ENCODE peak calls at places on chromosome 4, in six cellular contexts. One of them, this sample, is unnamed.

GRCh38 chr4:87069037-87069742 is 134.4 kb downstream of the AFF1 start:
- DNase-seq in M059J: no peak
- DNase-seq in activated T-cell treated with anti-CD3 and anti-CD28 coated beads, Interleukin-2, amount 50 U/mL, for 1 hour: no peak
- DNase-seq in activated CD4-positive, CD25-positive, alpha-beta regulatory T cell: no peak
- DNase-seq in hepatocyte: no peak
- DNase-seq in anterior cingulate cortex: no peak
- DNase-seq in this sample: no peak

GRCh38 chr4:8874896-8875680 is 3.4 kb upstream of the HMX1 start:
- DNase-seq in activated CD4-positive, CD25-positive, alpha-beta regulatory T cell: no peak
- DNase-seq in hepatocyte: no peak
- DNase-seq in anterior cingulate cortex: no peak
- DNase-seq in M059J: no peak
- DNase-seq in activated T-cell treated with anti-CD3 and anti-CD28 coated beads, Interleukin-2, amount 50 U/mL, for 1 hour: no peak
- DNase-seq in this sample: no peak

GRCh38 chr4:110087116-110087708 is 111.2 kb downstream of the ELOVL6 start:
- DNase-seq in M059J: peak; percentile 84
- DNase-seq in anterior cingulate cortex: no peak
- DNase-seq in activated CD4-positive, CD25-positive, alpha-beta regulatory T cell: no peak
- DNase-seq in activated T-cell treated with anti-CD3 and anti-CD28 coated beads, Interleukin-2, amount 50 U/mL, for 1 hour: no peak
- DNase-seq in hepatocyte: peak; percentile 11
- DNase-seq in this sample: no peak

GRCh38 chr4:24979554-24979953 is 51.2 kb downstream of the LGI2 start:
- DNase-seq in M059J: peak; percentile 32
- DNase-seq in activated T-cell treated with anti-CD3 and anti-CD28 coated beads, Interleukin-2, amount 50 U/mL, for 1 hour: no peak
- DNase-seq in hepatocyte: no peak
- DNase-seq in activated CD4-positive, CD25-positive, alpha-beta regulatory T cell: no peak
- DNase-seq in anterior cingulate cortex: no peak
- DNase-seq in this sample: peak; percentile 59

GRCh38 chr4:127249066-127249766 is 383.5 kb upstream of the INTU start:
- DNase-seq in anterior cingulate cortex: no peak
- DNase-seq in activated CD4-positive, CD25-positive, alpha-beta regulatory T cell: no peak
- DNase-seq in hepatocyte: no peak
- DNase-seq in M059J: peak; percentile 34
- DNase-seq in activated T-cell treated with anti-CD3 and anti-CD28 coated beads, Interleukin-2, amount 50 U/mL, for 1 hour: no peak
- DNase-seq in this sample: no peak

GRCh38 chr4:113474017-113474416 is 287.5 kb downstream of the CAMK2D start:
- DNase-seq in anterior cingulate cortex: no peak
- DNase-seq in M059J: peak; percentile 74
- DNase-seq in activated T-cell treated with anti-CD3 and anti-CD28 coated beads, Interleukin-2, amount 50 U/mL, for 1 hour: no peak
- DNase-seq in activated CD4-positive, CD25-positive, alpha-beta regulatory T cell: no peak
- DNase-seq in hepatocyte: no peak
- DNase-seq in this sample: no peak

GRCh38 chr4:26861434-26862186 is 969 bp downstream of the STIM2 start:
- DNase-seq in activated CD4-positive, CD25-positive, alpha-beta regulatory T cell: peak; percentile 55
- DNase-seq in hepatocyte: peak; percentile 74
- DNase-seq in activated T-cell treated with anti-CD3 and anti-CD28 coated beads, Interleukin-2, amount 50 U/mL, for 1 hour: peak; percentile 73
- DNase-seq in anterior cingulate cortex: peak; percentile 68
- DNase-seq in M059J: peak; percentile 77
- DNase-seq in this sample: no peak

GRCh38 chr4:154329939-154330338 is 161.7 kb downstream of the DCHS2 start:
- DNase-seq in activated T-cell treated with anti-CD3 and anti-CD28 coated beads, Interleukin-2, amount 50 U/mL, for 1 hour: no peak
- DNase-seq in M059J: no peak
- DNase-seq in anterior cingulate cortex: no peak
- DNase-seq in activated CD4-positive, CD25-positive, alpha-beta regulatory T cell: no peak
- DNase-seq in hepatocyte: peak; percentile 40
- DNase-seq in this sample: no peak

GRCh38 chr4:121484633-121485032 is 103.8 kb upstream of the QRFPR start:
- DNase-seq in activated CD4-positive, CD25-positive, alpha-beta regulatory T cell: no peak
- DNase-seq in activated T-cell treated with anti-CD3 and anti-CD28 coated beads, Interleukin-2, amount 50 U/mL, for 1 hour: no peak
- DNase-seq in anterior cingulate cortex: no peak
- DNase-seq in M059J: peak; percentile 59
- DNase-seq in hepatocyte: peak; percentile 73
- DNase-seq in this sample: no peak

GRCh38 chr4:152316969-152317368 is 218.9 kb downstream of the FBXW7 start:
- DNase-seq in hepatocyte: no peak
- DNase-seq in activated CD4-positive, CD25-positive, alpha-beta regulatory T cell: no peak
- DNase-seq in anterior cingulate cortex: no peak
- DNase-seq in M059J: peak; percentile 69
- DNase-seq in activated T-cell treated with anti-CD3 and anti-CD28 coated beads, Interleukin-2, amount 50 U/mL, for 1 hour: no peak
- DNase-seq in this sample: no peak

GRCh38 chr4:83855044-83855443 is 319.1 kb downstream of the GPAT3 start:
- DNase-seq in hepatocyte: peak; percentile 11
- DNase-seq in M059J: peak; percentile 95
- DNase-seq in activated T-cell treated with anti-CD3 and anti-CD28 coated beads, Interleukin-2, amount 50 U/mL, for 1 hour: no peak
- DNase-seq in activated CD4-positive, CD25-positive, alpha-beta regulatory T cell: no peak
- DNase-seq in anterior cingulate cortex: no peak
- DNase-seq in this sample: no peak

GRCh38 chr4:156803056-156803455 is 168.5 kb downstream of the PDGFC start:
- DNase-seq in activated CD4-positive, CD25-positive, alpha-beta regulatory T cell: no peak
- DNase-seq in hepatocyte: no peak
- DNase-seq in M059J: no peak
- DNase-seq in anterior cingulate cortex: no peak
- DNase-seq in activated T-cell treated with anti-CD3 and anti-CD28 coated beads, Interleukin-2, amount 50 U/mL, for 1 hour: no peak
- DNase-seq in this sample: no peak

GRCh38 chr4:48369248-48369647 is 27.9 kb downstream of the SLAIN2 start:
- DNase-seq in activated CD4-positive, CD25-positive, alpha-beta regulatory T cell: no peak
- DNase-seq in hepatocyte: no peak
- DNase-seq in activated T-cell treated with anti-CD3 and anti-CD28 coated beads, Interleukin-2, amount 50 U/mL, for 1 hour: no peak
- DNase-seq in M059J: peak; percentile 19
- DNase-seq in anterior cingulate cortex: no peak
- DNase-seq in this sample: no peak

GRCh38 chr4:126701756-126702155 is 931.0 kb upstream of the INTU start:
- DNase-seq in activated CD4-positive, CD25-positive, alpha-beta regulatory T cell: no peak
- DNase-seq in hepatocyte: no peak
- DNase-seq in anterior cingulate cortex: no peak
- DNase-seq in M059J: peak; percentile 71
- DNase-seq in activated T-cell treated with anti-CD3 and anti-CD28 coated beads, Interleukin-2, amount 50 U/mL, for 1 hour: no peak
- DNase-seq in this sample: no peak

GRCh38 chr4:25792843-25793242 is 69.9 kb downstream of the SEL1L3 start:
- DNase-seq in activated T-cell treated with anti-CD3 and anti-CD28 coated beads, Interleukin-2, amount 50 U/mL, for 1 hour: no peak
- DNase-seq in hepatocyte: no peak
- DNase-seq in activated CD4-positive, CD25-positive, alpha-beta regulatory T cell: no peak
- DNase-seq in anterior cingulate cortex: no peak
- DNase-seq in M059J: no peak
- DNase-seq in this sample: no peak

GRCh38 chr4:183155450-183156184 is 56.6 kb downstream of the WWC2 start:
- DNase-seq in M059J: no peak
- DNase-seq in activated CD4-positive, CD25-positive, alpha-beta regulatory T cell: no peak
- DNase-seq in activated T-cell treated with anti-CD3 and anti-CD28 coated beads, Interleukin-2, amount 50 U/mL, for 1 hour: no peak
- DNase-seq in hepatocyte: no peak
- DNase-seq in anterior cingulate cortex: no peak
- DNase-seq in this sample: no peak

GRCh38 chr4:169335331-169335730 is 64.6 kb upstream of the SH3RF1 start:
- DNase-seq in M059J: peak; percentile 64
- DNase-seq in activated T-cell treated with anti-CD3 and anti-CD28 coated beads, Interleukin-2, amount 50 U/mL, for 1 hour: no peak
- DNase-seq in anterior cingulate cortex: no peak
- DNase-seq in activated CD4-positive, CD25-positive, alpha-beta regulatory T cell: no peak
- DNase-seq in hepatocyte: peak; percentile 21
- DNase-seq in this sample: no peak

GRCh38 chr4:153322791-153323190 is 21.7 kb upstream of the MND1 start:
- DNase-seq in hepatocyte: no peak
- DNase-seq in anterior cingulate cortex: no peak
- DNase-seq in M059J: no peak
- DNase-seq in activated T-cell treated with anti-CD3 and anti-CD28 coated beads, Interleukin-2, amount 50 U/mL, for 1 hour: no peak
- DNase-seq in activated CD4-positive, CD25-positive, alpha-beta regulatory T cell: no peak
- DNase-seq in this sample: no peak

GRCh38 chr4:31094474-31094873 is 374.3 kb downstream of the PCDH7 start:
- DNase-seq in hepatocyte: no peak
- DNase-seq in M059J: no peak
- DNase-seq in activated CD4-positive, CD25-positive, alpha-beta regulatory T cell: no peak
- DNase-seq in anterior cingulate cortex: no peak
- DNase-seq in activated T-cell treated with anti-CD3 and anti-CD28 coated beads, Interleukin-2, amount 50 U/mL, for 1 hour: no peak
- DNase-seq in this sample: no peak

GRCh38 chr4:101258782-101259353 is 88.5 kb downstream of the PPP3CA start:
- DNase-seq in anterior cingulate cortex: no peak
- DNase-seq in hepatocyte: no peak
- DNase-seq in activated T-cell treated with anti-CD3 and anti-CD28 coated beads, Interleukin-2, amount 50 U/mL, for 1 hour: no peak
- DNase-seq in M059J: no peak
- DNase-seq in activated CD4-positive, CD25-positive, alpha-beta regulatory T cell: no peak
- DNase-seq in this sample: no peak

GRCh38 chr4:145531193-145531592 is 49.5 kb downstream of the SMAD1 start:
- DNase-seq in hepatocyte: no peak
- DNase-seq in activated T-cell treated with anti-CD3 and anti-CD28 coated beads, Interleukin-2, amount 50 U/mL, for 1 hour: no peak
- DNase-seq in anterior cingulate cortex: peak; percentile 9
- DNase-seq in activated CD4-positive, CD25-positive, alpha-beta regulatory T cell: no peak
- DNase-seq in M059J: no peak
- DNase-seq in this sample: no peak

GRCh38 chr4:168908859-168909390 is 101.1 kb downstream of the CBR4 start:
- DNase-seq in anterior cingulate cortex: no peak
- DNase-seq in hepatocyte: no peak
- DNase-seq in activated CD4-positive, CD25-positive, alpha-beta regulatory T cell: no peak
- DNase-seq in activated T-cell treated with anti-CD3 and anti-CD28 coated beads, Interleukin-2, amount 50 U/mL, for 1 hour: no peak
- DNase-seq in M059J: no peak
- DNase-seq in this sample: no peak

GRCh38 chr4:83629945-83630684 is 94.2 kb downstream of the GPAT3 start:
- DNase-seq in activated CD4-positive, CD25-positive, alpha-beta regulatory T cell: no peak
- DNase-seq in M059J: peak; percentile 36
- DNase-seq in activated T-cell treated with anti-CD3 and anti-CD28 coated beads, Interleukin-2, amount 50 U/mL, for 1 hour: no peak
- DNase-seq in anterior cingulate cortex: no peak
- DNase-seq in hepatocyte: peak; percentile 79
- DNase-seq in this sample: peak; percentile 82

GRCh38 chr4:7141151-7141550 is 51.2 kb upstream of the SORCS2 start:
- DNase-seq in activated T-cell treated with anti-CD3 and anti-CD28 coated beads, Interleukin-2, amount 50 U/mL, for 1 hour: no peak
- DNase-seq in activated CD4-positive, CD25-positive, alpha-beta regulatory T cell: no peak
- DNase-seq in M059J: no peak
- DNase-seq in hepatocyte: no peak
- DNase-seq in anterior cingulate cortex: no peak
- DNase-seq in this sample: no peak

GRCh38 chr4:73662709-73663546 is 42.7 kb upstream of the RASSF6 start:
- DNase-seq in activated T-cell treated with anti-CD3 and anti-CD28 coated beads, Interleukin-2, amount 50 U/mL, for 1 hour: no peak
- DNase-seq in hepatocyte: peak; percentile 32
- DNase-seq in anterior cingulate cortex: no peak
- DNase-seq in M059J: peak; percentile 63
- DNase-seq in activated CD4-positive, CD25-positive, alpha-beta regulatory T cell: no peak
- DNase-seq in this sample: no peak

GRCh38 chr4:139825523-139826014 is 159.9 kb downstream of the MGST2 start:
- DNase-seq in anterior cingulate cortex: no peak
- DNase-seq in M059J: no peak
- DNase-seq in activated T-cell treated with anti-CD3 and anti-CD28 coated beads, Interleukin-2, amount 50 U/mL, for 1 hour: no peak
- DNase-seq in hepatocyte: no peak
- DNase-seq in activated CD4-positive, CD25-positive, alpha-beta regulatory T cell: no peak
- DNase-seq in this sample: no peak

GRCh38 chr4:74056114-74056857 is 17.8 kb upstream of the CXCL3 start:
- DNase-seq in activated CD4-positive, CD25-positive, alpha-beta regulatory T cell: no peak
- DNase-seq in hepatocyte: no peak
- DNase-seq in anterior cingulate cortex: no peak
- DNase-seq in activated T-cell treated with anti-CD3 and anti-CD28 coated beads, Interleukin-2, amount 50 U/mL, for 1 hour: no peak
- DNase-seq in M059J: peak; percentile 63
- DNase-seq in this sample: no peak

GRCh38 chr4:41590591-41590990 is 52.6 kb downstream of the LIMCH1 start:
- DNase-seq in anterior cingulate cortex: no peak
- DNase-seq in activated T-cell treated with anti-CD3 and anti-CD28 coated beads, Interleukin-2, amount 50 U/mL, for 1 hour: no peak
- DNase-seq in activated CD4-positive, CD25-positive, alpha-beta regulatory T cell: no peak
- DNase-seq in M059J: peak; percentile 85
- DNase-seq in hepatocyte: no peak
- DNase-seq in this sample: no peak

GRCh38 chr4:2006956-2007653 is 1.7 kb downstream of the NELFA start:
- DNase-seq in M059J: peak; percentile 22
- DNase-seq in activated T-cell treated with anti-CD3 and anti-CD28 coated beads, Interleukin-2, amount 50 U/mL, for 1 hour: no peak
- DNase-seq in activated CD4-positive, CD25-positive, alpha-beta regulatory T cell: no peak
- DNase-seq in hepatocyte: no peak
- DNase-seq in anterior cingulate cortex: no peak
- DNase-seq in this sample: no peak

GRCh38 chr4:149987330-149987751 is 90.9 kb upstream of the DCLK2 start:
- DNase-seq in activated CD4-positive, CD25-positive, alpha-beta regulatory T cell: no peak
- DNase-seq in hepatocyte: peak; percentile 51
- DNase-seq in M059J: peak; percentile 58
- DNase-seq in activated T-cell treated with anti-CD3 and anti-CD28 coated beads, Interleukin-2, amount 50 U/mL, for 1 hour: no peak
- DNase-seq in anterior cingulate cortex: no peak
- DNase-seq in this sample: no peak

This sample was measured in CD14-positive monocyte.